ENCODE peak calls at places on chromosomes 16 and 17, in six cellular contexts. F is heart right ventricle; B is mammary epithelial cell; W is transverse colon; Z is esophagus squamous epithelium; H is CD8-positive, alpha-beta T cell. P is an unnamed sample.

GRCh38 chr17:41959336-41960095 is 7.1 kb upstream of the CNP start:
- DNase-seq in F (no peak), B (peak; percentile 55), W (no peak), Z (no peak), H (no peak), P (no peak)

GRCh38 chr17:39016193-39017153 is 49.3 kb upstream of the FBXO47 start:
- DNase-seq in F (no peak), B (no peak), W (no peak), Z (no peak), H (no peak), P (no peak)

GRCh38 chr17:19264277-19264676 is 27.1 kb downstream of the EPN2 start:
- DNase-seq in F (no peak), B (no peak), W (no peak), Z (no peak), H (no peak), P (no peak)

GRCh38 chr16:30984669-30985400 is at the start of gene HSD3B7:
- DNase-seq in F (peak; percentile 91), B (peak; percentile 64), W (peak; percentile 93), Z (peak; percentile 24), H (peak; percentile 74), P (peak; percentile 69)

GRCh38 chr16:1509307-1510221 is 16.4 kb downstream of the TELO2 start:
- DNase-seq in F (peak; percentile 74), B (no peak), W (no peak), Z (no peak), H (no peak), P (peak; percentile 87)

GRCh38 chr17:29862951-29863350 is 67.1 kb downstream of the SSH2 start:
- DNase-seq in F (no peak), B (no peak), W (no peak), Z (no peak), H (no peak), P (no peak)

GRCh38 chr17:62179525-62180161 is 114.6 kb upstream of the MED13 start:
- DNase-seq in F (no peak), B (peak; percentile 92), W (peak; percentile 27), Z (no peak), H (no peak), P (no peak)

GRCh38 chr16:30996324-30996999 is 11.5 kb downstream of the HSD3B7 start:
- DNase-seq in F (no peak), B (no peak), W (peak; percentile 51), Z (no peak), H (no peak), P (no peak)

GRCh38 chr16:5321925-5322324 is 224.3 kb upstream of the EEF2KMT start:
- DNase-seq in F (no peak), B (no peak), W (no peak), Z (no peak), H (no peak), P (no peak)

GRCh38 chr16:454397-454940 is 29.0 kb downstream of the RAB11FIP3 start:
- DNase-seq in F (no peak), B (no peak), W (no peak), Z (no peak), H (no peak), P (no peak)

GRCh38 chr17:38425744-38426143 is 2.5 kb upstream of the ARHGAP23 start:
- DNase-seq in F (peak; percentile 77), B (no peak), W (no peak), Z (no peak), H (no peak), P (peak; percentile 79)

GRCh38 chr17:67492251-67492740 is 115.2 kb downstream of the PITPNC1 start:
- DNase-seq in F (no peak), B (no peak), W (no peak), Z (no peak), H (no peak), P (no peak)

GRCh38 chr17:79118924-79119323 is 44.3 kb downstream of the ENGASE start:
- DNase-seq in F (no peak), B (no peak), W (no peak), Z (no peak), H (no peak), P (no peak)

GRCh38 chr16:1099224-1100083 is 3.4 kb upstream of the C1QTNF8 start:
- DNase-seq in F (no peak), B (no peak), W (no peak), Z (no peak), H (no peak), P (no peak)

GRCh38 chr17:34434065-34434464 is 71.0 kb upstream of the CCL1 start:
- DNase-seq in F (no peak), B (no peak), W (no peak), Z (no peak), H (no peak), P (no peak)

GRCh38 chr17:29659155-29659554 is 36.4 kb upstream of the CORO6 start:
- DNase-seq in F (no peak), B (no peak), W (no peak), Z (no peak), H (no peak), P (no peak)

GRCh38 chr17:72463287-72464102 is 342.7 kb downstream of the SOX9 start:
- DNase-seq in F (no peak), B (no peak), W (no peak), Z (no peak), H (no peak), P (no peak)

GRCh38 chr17:81164464-81165245 is 652 bp upstream of the PVALEF start:
- DNase-seq in F (no peak), B (no peak), W (no peak), Z (no peak), H (no peak), P (no peak)

GRCh38 chr17:4327638-4328037 is 38.8 kb downstream of the UBE2G1 start:
- DNase-seq in F (no peak), B (peak; percentile 89), W (peak; percentile 21), Z (no peak), H (no peak), P (no peak)

GRCh38 chr17:80445152-80446110 is 30.5 kb downstream of the ENDOV start:
- DNase-seq in F (no peak), B (no peak), W (no peak), Z (no peak), H (no peak), P (no peak)

GRCh38 chr16:46673320-46674013 is 15.5 kb downstream of the VPS35 start:
- DNase-seq in F (peak; percentile 41), B (peak; percentile 52), W (peak; percentile 29), Z (no peak), H (peak; percentile 17), P (no peak)

GRCh38 chr17:395179-395578 is 42.6 kb upstream of the RPH3AL start:
- DNase-seq in F (no peak), B (no peak), W (no peak), Z (no peak), H (no peak), P (no peak)

GRCh38 chr16:71282943-71283342 is 6.3 kb downstream of the CMTR2 start:
- DNase-seq in F (no peak), B (no peak), W (no peak), Z (no peak), H (no peak), P (no peak)

GRCh38 chr16:81627024-81627423 is 152.1 kb upstream of the PLCG2 start:
- DNase-seq in F (no peak), B (no peak), W (no peak), Z (no peak), H (no peak), P (no peak)

GRCh38 chr17:42200702-42201101 is 6.4 kb upstream of the GHDC start:
- DNase-seq in F (peak; percentile 65), B (no peak), W (peak; percentile 39), Z (no peak), H (no peak), P (no peak)

GRCh38 chr16:80670170-80670865 is 129.5 kb downstream of the DYNLRB2 start:
- DNase-seq in F (no peak), B (no peak), W (no peak), Z (no peak), H (no peak), P (no peak)

GRCh38 chr17:76887809-76888208 is 19.6 kb downstream of the MGAT5B start:
- DNase-seq in F (no peak), B (no peak), W (no peak), Z (no peak), H (no peak), P (no peak)

GRCh38 chr16:9107025-9107970 is 15.9 kb downstream of the HAPSTR1 start:
- DNase-seq in F (no peak), B (no peak), W (no peak), Z (no peak), H (no peak), P (no peak)

GRCh38 chr16:61936522-61936921 is 99.7 kb downstream of the CDH8 start:
- DNase-seq in F (no peak), B (no peak), W (no peak), Z (no peak), H (no peak), P (no peak)

DNA sequence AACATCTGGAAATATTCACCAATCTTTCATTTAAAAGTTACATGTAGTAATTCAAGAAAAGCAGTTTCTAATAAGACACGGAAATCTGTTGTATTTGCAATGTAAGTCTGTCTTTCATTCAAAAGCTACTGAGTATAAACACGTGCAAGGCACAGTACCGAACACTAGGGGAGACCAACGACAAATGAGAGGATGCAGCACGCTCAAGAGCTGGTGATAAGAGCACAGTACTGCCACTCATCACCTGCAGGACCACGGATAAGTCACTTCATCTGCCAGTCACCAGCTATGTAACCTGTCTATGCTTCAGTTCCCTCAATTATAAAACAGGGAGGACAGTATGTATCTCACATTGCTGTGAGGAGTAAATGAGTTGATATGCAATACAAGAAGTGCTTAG is 67.1 kb downstream of the CLEC18A start:
- DNase-seq in F (peak; percentile 33), B (peak; percentile 27), W (peak; percentile 23), Z (no peak), H (peak; percentile 42), P (no peak)
- TF ChIP-seq CTCF in F (no peak), B (peak; percentile 7), W (peak; percentile 63), Z (no peak), H (peak; percentile 52), P (no peak)

GRCh38 chr17:55756689-55757088 is 5.8 kb downstream of the PCTP start:
- DNase-seq in F (no peak), B (no peak), W (no peak), Z (no peak), H (no peak), P (no peak)
- H3K27ac ChIP-seq in F (no peak overlapping the region), B (no peak overlapping the region), W (no peak overlapping the region), Z (no peak overlapping the region), H (no peak overlapping the region), P (no peak overlapping the region)

GRCh38 chr17:63842540-63843386 is at the start of gene SMARCD2:
- DNase-seq in F (peak; percentile 98), B (peak; percentile 99), W (peak; percentile 99), Z (peak; percentile 88), H (peak; percentile 99), P (peak; percentile 92)

GRCh38 chr17:63842173-63842539 is 329 bp downstream of the SMARCD2 start:
- DNase-seq in F (peak; percentile 43), B (no peak), W (no peak), Z (peak; percentile 44), H (no peak), P (no peak)

GRCh38 chr17:63845509-63845908 is 3.0 kb upstream of the SMARCD2 start:
- DNase-seq in F (no peak), B (no peak), W (no peak), Z (no peak), H (no peak), P (no peak)

GRCh38 chr17:63843387-63844292 is 1.2 kb upstream of the SMARCD2 start:
- DNase-seq in F (peak; percentile 55), B (peak; percentile 19), W (peak; percentile 45), Z (no peak), H (no peak), P (no peak)

GRCh38 chr17:63844293-63844672 is 1.8 kb upstream of the SMARCD2 start:
- DNase-seq in F (no peak), B (no peak), W (no peak), Z (no peak), H (no peak), P (no peak)
- H3K4me3 ChIP-seq in F (no peak overlapping the region), B (no peak overlapping the region), W (no peak overlapping the region), Z (no peak overlapping the region), H (no peak overlapping the region), P (no peak overlapping the region)

GRCh38 chr17:75125984-75126383 is 5.6 kb downstream of the NT5C start:
- DNase-seq in F (no peak), B (no peak), W (no peak), Z (no peak), H (no peak), P (no peak)
- TF ChIP-seq CTCF in F (no peak), B (no peak), W (no peak), Z (no peak), H (no peak), P (no peak)